ENCODE peak calls at places on chromosome 6, in nine cellular contexts. U is T-cell; E is brain microvascular endothelial cell; V is HuH-7.5; K is GM23248; S is HCEC 1CT; T is glutamatergic neuron; Q is NCI-H1105 treated with DMSO at 0.1 percent for 48 hours; H is activated CD8-positive, alpha-beta memory T cell treated with anti-CD3 and anti-CD28 coated beads for 48 hours. R is an unnamed sample.

GRCh38 chr6:131803007-131803769 is 4.6 kb upstream of the ENPP1 start:
- DNase-seq in U (no peak), V (no peak), T (no peak), K (no peak), H (no peak), E (no peak), Q (no peak), S (no peak), R (no peak)

GRCh38 chr6:15560713-15561112 is 102.1 kb downstream of the DTNBP1 start:
- DNase-seq in E (no peak), V (no peak), T (no peak), H (no peak), U (no peak), S (no peak), K (no peak), Q (no peak), R (no peak)

GRCh38 chr6:170026272-170027110 is 264.4 kb downstream of the DLL1 start:
- DNase-seq in E (no peak), T (no peak), U (no peak), H (no peak), V (no peak), S (no peak), Q (peak), K (no peak), R (no peak)

GRCh38 chr6:154440422-154441043 is 70.0 kb downstream of the CNKSR3 start:
- DNase-seq in S (no peak), H (no peak), K (no peak), Q (no peak), E (no peak), V (no peak), T (no peak), U (no peak), R (no peak)

GRCh38 chr6:36443951-36444428 is 1.2 kb downstream of the KCTD20 start:
- DNase-seq in E (no peak), T (no peak), Q (peak), S (no peak), H (no peak), V (peak), U (no peak), K (peak), R (no peak)

GRCh38 chr6:140566706-140567330 is 1192.4 kb upstream of the CITED2 start:
- DNase-seq in T (no peak), Q (no peak), V (no peak), U (no peak), K (peak), H (no peak), E (peak), S (peak), R (no peak)

GRCh38 chr6:138410972-138411667 is 7.1 kb downstream of the HEBP2 start:
- DNase-seq in E (peak), U (no peak), T (no peak), H (no peak), S (peak), K (peak), Q (no peak), V (no peak), R (no peak)

GRCh38 chr6:18632670-18633410 is 245.7 kb downstream of the RNF144B start:
- DNase-seq in H (no peak), V (no peak), E (peak), S (peak), Q (no peak), U (no peak), T (no peak), K (peak), R (no peak)

GRCh38 chr6:2655844-2656433 is 94.8 kb downstream of the MYLK4 start:
- DNase-seq in E (no peak), K (no peak), T (no peak), S (no peak), V (no peak), Q (no peak), U (no peak), H (no peak), R (no peak)

GRCh38 chr6:130862370-130862769 is 35.2 kb downstream of the SMLR1 start:
- DNase-seq in T (no peak), Q (no peak), S (no peak), H (no peak), U (no peak), K (no peak), E (no peak), V (no peak), R (no peak)

GRCh38 chr6:29926795-29927427 is 15.4 kb upstream of the HLA-A start:
- DNase-seq in Q (no peak), K (peak), E (peak), S (peak), H (no peak), U (peak), V (no peak), T (peak), R (peak)

GRCh38 chr6:31660224-31660997 is at the start of gene C6orf47:
- DNase-seq in K (peak), H (peak), U (peak), T (peak), S (peak), E (peak), V (peak), Q (peak), R (peak)

GRCh38 chr6:88895911-88896310 is 67.5 kb downstream of the RNGTT start:
- DNase-seq in T (no peak), S (no peak), E (no peak), K (no peak), Q (no peak), U (no peak), V (no peak), H (no peak), R (no peak)